ENCODE peak calls at places on chromosomes 3 and 15, in five cellular contexts. Q, A, N, K and L are unnamed samples.

GRCh38 chr3:112568642-112569041 is 6.8 kb downstream of the SLC35A5 start:
- DNase-seq in Q (no peak), A (no peak), N (no peak), K (no peak), L (no peak)

GRCh38 chr3:161893972-161894371 is 397.4 kb downstream of the OTOL1 start:
- DNase-seq in Q (no peak), A (no peak), N (no peak), K (no peak), L (no peak)

GRCh38 chr15:66761723-66762595 is 59.9 kb downstream of the SMAD6 start:
- DNase-seq in Q (no peak), A (no peak), N (no peak), K (no peak), L (no peak)

GRCh38 chr3:40780341-40780800 is 255.6 kb downstream of the ZNF621 start:
- DNase-seq in Q (peak), A (no peak), N (peak), K (peak), L (no peak)

GRCh38 chr15:44656241-44656640 is 7.2 kb downstream of the SPG11 start:
- DNase-seq in Q (no peak), A (no peak), N (no peak), K (no peak), L (no peak)

GRCh38 chr3:5756443-5756842 is 568.9 kb downstream of the EDEM1 start:
- DNase-seq in Q (no peak), A (no peak), N (no peak), K (no peak), L (no peak)

GRCh38 chr3:28050895-28051294 is 190.5 kb upstream of the CMC1 start:
- DNase-seq in Q (no peak), A (no peak), N (no peak), K (no peak), L (peak)

GRCh38 chr15:90126457-90127435 is 24.5 kb upstream of the IDH2 start:
- DNase-seq in Q (no peak), A (no peak), N (no peak), K (no peak), L (no peak)

GRCh38 chr3:97497138-97497537 is 267.4 kb upstream of the ARL6 start:
- DNase-seq in Q (no peak), A (no peak), N (no peak), K (no peak), L (no peak)

GRCh38 chr3:113035387-113035982 is 44.7 kb downstream of the GTPBP8 start:
- DNase-seq in Q (no peak), A (peak), N (peak), K (peak), L (peak)

GRCh38 chr15:80152896-80153876 is at the start of gene FAH:
- DNase-seq in Q (no peak), A (peak), N (peak), K (peak), L (peak)

GRCh38 chr15:61051570-61052031 is 177.5 kb downstream of the RORA start:
- DNase-seq in Q (no peak), A (no peak), N (no peak), K (no peak), L (no peak)

GRCh38 chr15:36808401-36809160 is 229.2 kb downstream of the CDIN1 start:
- DNase-seq in Q (no peak), A (no peak), N (no peak), K (no peak), L (no peak)

GRCh38 chr15:71048913-71049675 is 66.2 kb upstream of the THSD4 start:
- DNase-seq in Q (no peak), A (no peak), N (no peak), K (no peak), L (no peak)

GRCh38 chr3:58989173-58989572 is 60.7 kb downstream of the CFAP20DC start:
- DNase-seq in Q (no peak), A (no peak), N (no peak), K (no peak), L (no peak)

GRCh38 chr3:10783360-10784346 is 32.4 kb upstream of the SLC6A11 start:
- DNase-seq in Q (no peak), A (peak), N (no peak), K (peak), L (peak)

GRCh38 chr15:62850318-62850717 is 192.2 kb upstream of the TPM1 start:
- DNase-seq in Q (no peak), A (no peak), N (no peak), K (no peak), L (no peak)

GRCh38 chr15:96359772-96360498 is 29.4 kb downstream of the NR2F2 start:
- DNase-seq in Q (peak), A (no peak), N (no peak), K (no peak), L (no peak)

GRCh38 chr3:183454064-183454463 is 25.6 kb upstream of the MCF2L2 start:
- DNase-seq in Q (no peak), A (no peak), N (no peak), K (no peak), L (no peak)

GRCh38 chr15:52309154-52309548 is 13.5 kb upstream of the MYO5C start:
- DNase-seq in Q (no peak), A (no peak), N (no peak), K (no peak), L (no peak)

GRCh38 chr3:186277268-186277909 is 84.6 kb downstream of the DGKG start:
- DNase-seq in Q (no peak), A (no peak), N (no peak), K (no peak), L (no peak)

GRCh38 chr3:72776-73175 is 123.8 kb upstream of the CHL1 start:
- DNase-seq in Q (no peak), A (no peak), N (no peak), K (no peak), L (no peak)

GRCh38 chr15:44780608-44781007 is 44.3 kb downstream of the TRIM69 start:
- DNase-seq in Q (no peak), A (no peak), N (no peak), K (no peak), L (no peak)

GRCh38 chr3:12886736-12887135 is 45.4 kb upstream of the RPL32 start:
- DNase-seq in Q (no peak), A (no peak), N (no peak), K (no peak), L (no peak)